ENCODE peak calls at places on chromosomes 11 and 22, in five cellular contexts. One of them, this sample, is unnamed.
A peak's percentile ranks its signal among the peaks of the same experiment; 100 is the strongest.

GRCh38 chr11:69640995-69641581 is at the start of gene CCND1:
- DNase-seq in endothelial cell of umbilical vein: peak; percentile 84
- DNase-seq in right lobe of liver: peak; percentile 88
- DNase-seq in iPS DF 6.9: no peak
- DNase-seq in mesendoderm: peak; percentile 98
- DNase-seq in this sample: peak; percentile 85

GRCh38 chr11:1879941-1880720 is 11.6 kb downstream of the PRR33 start:
- DNase-seq in endothelial cell of umbilical vein: peak; percentile 22
- DNase-seq in right lobe of liver: peak; percentile 44
- DNase-seq in iPS DF 6.9: no peak
- DNase-seq in mesendoderm: no peak
- DNase-seq in this sample: no peak

GRCh38 chr22:46297151-46297819 is 615 bp downstream of the GTSE1 start:
- DNase-seq in endothelial cell of umbilical vein: peak; percentile 46
- DNase-seq in right lobe of liver: no peak
- DNase-seq in iPS DF 6.9: no peak
- DNase-seq in mesendoderm: peak; percentile 52
- DNase-seq in this sample: peak; percentile 68

GRCh38 chr11:119352857-119353260 is 6.4 kb upstream of the MFRP start:
- DNase-seq in endothelial cell of umbilical vein: peak; percentile 85
- DNase-seq in right lobe of liver: no peak
- DNase-seq in iPS DF 6.9: no peak
- DNase-seq in mesendoderm: peak; percentile 70
- DNase-seq in this sample: peak; percentile 42

GRCh38 chr11:124793466-124794278 is 6.5 kb downstream of the MSANTD2 start:
- DNase-seq in endothelial cell of umbilical vein: peak; percentile 70
- DNase-seq in right lobe of liver: no peak
- DNase-seq in iPS DF 6.9: no peak
- DNase-seq in mesendoderm: peak; percentile 77
- DNase-seq in this sample: peak; percentile 62

GRCh38 chr11:85737738-85738137 is 51.7 kb upstream of the CCDC89 start:
- DNase-seq in endothelial cell of umbilical vein: no peak
- DNase-seq in right lobe of liver: no peak
- DNase-seq in iPS DF 6.9: no peak
- DNase-seq in mesendoderm: peak; percentile 36
- DNase-seq in this sample: no peak

GRCh38 chr11:20125927-20126326 is 34.3 kb downstream of the DBX1 start:
- DNase-seq in endothelial cell of umbilical vein: no peak
- DNase-seq in right lobe of liver: no peak
- DNase-seq in iPS DF 6.9: no peak
- DNase-seq in mesendoderm: peak; percentile 71
- DNase-seq in this sample: no peak

GRCh38 chr11:93032580-93032979 is 63.1 kb downstream of the MTNR1B start:
- DNase-seq in endothelial cell of umbilical vein: no peak
- DNase-seq in right lobe of liver: no peak
- DNase-seq in iPS DF 6.9: no peak
- DNase-seq in mesendoderm: no peak
- DNase-seq in this sample: peak; percentile 37

GRCh38 chr11:131745405-131745804 is 375.0 kb downstream of the NTM start:
- DNase-seq in endothelial cell of umbilical vein: peak; percentile 78
- DNase-seq in right lobe of liver: no peak
- DNase-seq in iPS DF 6.9: no peak
- DNase-seq in mesendoderm: no peak
- DNase-seq in this sample: no peak

GRCh38 chr22:46730568-46731245 is 7.3 kb downstream of the CERK start:
- DNase-seq in endothelial cell of umbilical vein: no peak
- DNase-seq in right lobe of liver: no peak
- DNase-seq in iPS DF 6.9: no peak
- DNase-seq in mesendoderm: no peak
- DNase-seq in this sample: peak; percentile 60

GRCh38 chr11:75462117-75462653 is 29.2 kb upstream of the KLHL35 start:
- DNase-seq in endothelial cell of umbilical vein: no peak
- DNase-seq in right lobe of liver: no peak
- DNase-seq in iPS DF 6.9: no peak
- DNase-seq in mesendoderm: peak; percentile 90
- DNase-seq in this sample: no peak

GRCh38 chr22:50627452-50627913 is 469 bp downstream of the ARSA start:
- DNase-seq in endothelial cell of umbilical vein: no peak
- DNase-seq in right lobe of liver: peak; percentile 59
- DNase-seq in iPS DF 6.9: no peak
- DNase-seq in mesendoderm: peak; percentile 37
- DNase-seq in this sample: no peak

GRCh38 chr11:4664791-4665190 is 21.0 kb downstream of the OR51E1 start:
- DNase-seq in endothelial cell of umbilical vein: no peak
- DNase-seq in right lobe of liver: no peak
- DNase-seq in iPS DF 6.9: no peak
- DNase-seq in mesendoderm: no peak
- DNase-seq in this sample: no peak

GRCh38 chr11:117851852-117852251 is 24.6 kb downstream of the FXYD6 start:
- DNase-seq in endothelial cell of umbilical vein: no peak
- DNase-seq in right lobe of liver: peak; percentile 23
- DNase-seq in iPS DF 6.9: no peak
- DNase-seq in mesendoderm: no peak
- DNase-seq in this sample: no peak

GRCh38 chr11:111820059-111820375 is 51.4 kb downstream of the ALG9 start:
- DNase-seq in endothelial cell of umbilical vein: no peak
- DNase-seq in right lobe of liver: no peak
- DNase-seq in iPS DF 6.9: no peak
- DNase-seq in mesendoderm: no peak
- DNase-seq in this sample: no peak

GRCh38 chr11:104003491-104003890 is 32.9 kb upstream of the DDI1 start:
- DNase-seq in endothelial cell of umbilical vein: no peak
- DNase-seq in right lobe of liver: no peak
- DNase-seq in iPS DF 6.9: no peak
- DNase-seq in mesendoderm: no peak
- DNase-seq in this sample: no peak

GRCh38 chr11:129866328-129866727 is 29.1 kb downstream of the NFRKB start:
- DNase-seq in endothelial cell of umbilical vein: no peak
- DNase-seq in right lobe of liver: no peak
- DNase-seq in iPS DF 6.9: no peak
- DNase-seq in mesendoderm: no peak
- DNase-seq in this sample: no peak

GRCh38 chr11:118061401-118062125 is 15.3 kb upstream of the TMPRSS4 start:
- DNase-seq in endothelial cell of umbilical vein: no peak
- DNase-seq in right lobe of liver: no peak
- DNase-seq in iPS DF 6.9: no peak
- DNase-seq in mesendoderm: no peak
- DNase-seq in this sample: no peak

GRCh38 chr11:113991170-113991569 is 16.3 kb downstream of the HTR3A start:
- DNase-seq in endothelial cell of umbilical vein: peak; percentile 38
- DNase-seq in right lobe of liver: no peak
- DNase-seq in iPS DF 6.9: peak; percentile 43
- DNase-seq in mesendoderm: peak; percentile 69
- DNase-seq in this sample: peak; percentile 26

GRCh38 chr22:41308054-41308453 is 6.7 kb downstream of the ZC3H7B start:
- DNase-seq in endothelial cell of umbilical vein: no peak
- DNase-seq in right lobe of liver: no peak
- DNase-seq in iPS DF 6.9: no peak
- DNase-seq in mesendoderm: peak; percentile 74
- DNase-seq in this sample: no peak

GRCh38 chr11:12785901-12786300 is 111.7 kb downstream of the TEAD1 start:
- DNase-seq in endothelial cell of umbilical vein: no peak
- DNase-seq in right lobe of liver: no peak
- DNase-seq in iPS DF 6.9: no peak
- DNase-seq in mesendoderm: no peak
- DNase-seq in this sample: no peak

GRCh38 chr11:279966-280761 is 2.0 kb downstream of the NLRP6 start:
- DNase-seq in endothelial cell of umbilical vein: no peak
- DNase-seq in right lobe of liver: peak; percentile 93
- DNase-seq in iPS DF 6.9: no peak
- DNase-seq in mesendoderm: no peak
- DNase-seq in this sample: no peak

GRCh38 chr22:44403930-44404329 is 91.2 kb upstream of the SHISAL1 start:
- DNase-seq in endothelial cell of umbilical vein: no peak
- DNase-seq in right lobe of liver: peak; percentile 31
- DNase-seq in iPS DF 6.9: no peak
- DNase-seq in mesendoderm: no peak
- DNase-seq in this sample: no peak

GRCh38 chr22:49760630-49761571 is 66.8 kb downstream of the BRD1 start:
- DNase-seq in endothelial cell of umbilical vein: no peak
- DNase-seq in right lobe of liver: no peak
- DNase-seq in iPS DF 6.9: no peak
- DNase-seq in mesendoderm: no peak
- DNase-seq in this sample: peak; percentile 83

GRCh38 chr11:118998822-118999221 is 884 bp downstream of the CENATAC start:
- DNase-seq in endothelial cell of umbilical vein: peak; percentile 39
- DNase-seq in right lobe of liver: no peak
- DNase-seq in iPS DF 6.9: no peak
- DNase-seq in mesendoderm: peak; percentile 93
- DNase-seq in this sample: no peak

GRCh38 chr22:49672013-49672516 is 155.6 kb downstream of the BRD1 start:
- DNase-seq in endothelial cell of umbilical vein: no peak
- DNase-seq in right lobe of liver: no peak
- DNase-seq in iPS DF 6.9: no peak
- DNase-seq in mesendoderm: no peak
- DNase-seq in this sample: no peak

GRCh38 chr22:24506802-24507438 is 11.8 kb downstream of the UPB1 start:
- DNase-seq in endothelial cell of umbilical vein: peak; percentile 52
- DNase-seq in right lobe of liver: no peak
- DNase-seq in iPS DF 6.9: no peak
- DNase-seq in mesendoderm: no peak
- DNase-seq in this sample: no peak

GRCh38 chr11:64003807-64004589 is 17.8 kb downstream of the OTUB1 start:
- DNase-seq in endothelial cell of umbilical vein: peak; percentile 44
- DNase-seq in right lobe of liver: no peak
- DNase-seq in iPS DF 6.9: no peak
- DNase-seq in mesendoderm: no peak
- DNase-seq in this sample: peak; percentile 52

GRCh38 chr22:48155446-48155845 is 1393.0 kb downstream of the TBC1D22A start:
- DNase-seq in endothelial cell of umbilical vein: no peak
- DNase-seq in right lobe of liver: no peak
- DNase-seq in iPS DF 6.9: no peak
- DNase-seq in mesendoderm: no peak
- DNase-seq in this sample: no peak

GRCh38 chr22:37855462-37855861 is 6.2 kb downstream of the EIF3L start:
- DNase-seq in endothelial cell of umbilical vein: no peak
- DNase-seq in right lobe of liver: no peak
- DNase-seq in iPS DF 6.9: no peak
- DNase-seq in mesendoderm: no peak
- DNase-seq in this sample: no peak
- H3K4me1 ChIP-seq in endothelial cell of umbilical vein: peaks cover 14% of the 10 kb centered on the region
- H3K4me1 ChIP-seq in right lobe of liver: no peaks in the 10 kb centered on the region
- H3K4me1 ChIP-seq in iPS DF 6.9: no peaks in the 10 kb centered on the region
- H3K4me1 ChIP-seq in mesendoderm: no peaks in the 10 kb centered on the region
- H3K4me1 ChIP-seq in this sample: peaks cover 11% of the 10 kb centered on the region

GRCh38 chr11:27291954-27292641 is 70.9 kb downstream of the CCDC34 start:
- DNase-seq in endothelial cell of umbilical vein: no peak
- DNase-seq in right lobe of liver: peak; percentile 83
- DNase-seq in iPS DF 6.9: no peak
- DNase-seq in mesendoderm: no peak
- DNase-seq in this sample: no peak
- H3K4me3 ChIP-seq in endothelial cell of umbilical vein: no peak overlapping the region
- H3K4me3 ChIP-seq in right lobe of liver: no peak overlapping the region
- H3K4me3 ChIP-seq in iPS DF 6.9: no peak overlapping the region
- H3K4me3 ChIP-seq in mesendoderm: no peak overlapping the region
- H3K4me3 ChIP-seq in this sample: no peak overlapping the region

GRCh38 chr11:35106595-35106994 is 32.4 kb upstream of the CD44 start:
- DNase-seq in endothelial cell of umbilical vein: no peak
- DNase-seq in right lobe of liver: no peak
- DNase-seq in iPS DF 6.9: no peak
- DNase-seq in mesendoderm: no peak
- DNase-seq in this sample: no peak

GRCh38 chr11:35109827-35110226 is 29.1 kb upstream of the CD44 start:
- DNase-seq in endothelial cell of umbilical vein: no peak
- DNase-seq in right lobe of liver: no peak
- DNase-seq in iPS DF 6.9: no peak
- DNase-seq in mesendoderm: no peak
- DNase-seq in this sample: no peak

GRCh38 chr11:35104655-35105054 is 34.3 kb upstream of the CD44 start:
- DNase-seq in endothelial cell of umbilical vein: no peak
- DNase-seq in right lobe of liver: no peak
- DNase-seq in iPS DF 6.9: no peak
- DNase-seq in mesendoderm: no peak
- DNase-seq in this sample: no peak

GRCh38 chr11:35105319-35106063 is 33.5 kb upstream of the CD44 start:
- DNase-seq in endothelial cell of umbilical vein: no peak
- DNase-seq in right lobe of liver: no peak
- DNase-seq in iPS DF 6.9: no peak
- DNase-seq in mesendoderm: no peak
- DNase-seq in this sample: no peak

DNA sequence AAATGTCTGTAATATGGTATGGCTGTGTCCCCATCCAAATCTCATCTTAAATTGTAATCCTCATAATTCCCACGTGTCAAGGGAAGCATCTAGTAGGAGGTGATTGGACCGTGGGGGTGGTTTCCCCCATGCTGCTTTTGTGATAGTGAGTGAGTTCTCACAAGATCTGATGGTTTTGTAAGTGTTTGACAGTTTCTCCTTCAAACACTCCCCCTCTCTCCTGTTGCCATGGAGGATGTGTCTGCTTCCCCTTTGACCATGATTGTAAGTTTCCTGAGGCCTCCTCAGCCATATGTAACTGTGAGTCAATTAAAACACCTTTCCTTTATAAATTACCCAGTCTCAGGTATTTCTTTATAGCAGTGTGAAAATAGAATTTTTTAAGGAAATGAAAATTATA is 31.1 kb upstream of the CD44 start:
- DNase-seq in endothelial cell of umbilical vein: no peak
- DNase-seq in right lobe of liver: no peak
- DNase-seq in iPS DF 6.9: no peak
- DNase-seq in mesendoderm: peak; percentile 32
- DNase-seq in this sample: no peak
- H3K4me1 ChIP-seq in endothelial cell of umbilical vein: peaks cover 15% of the 10 kb centered on the region
- H3K4me1 ChIP-seq in right lobe of liver: no peaks in the 10 kb centered on the region
- H3K4me1 ChIP-seq in iPS DF 6.9: no peaks in the 10 kb centered on the region
- H3K4me1 ChIP-seq in mesendoderm: no peaks in the 10 kb centered on the region
- H3K4me1 ChIP-seq in this sample: peaks cover 17% of the 10 kb centered on the region

GRCh38 chr11:61068581-61068980 is 33.7 kb upstream of the CD5 start:
- DNase-seq in endothelial cell of umbilical vein: no peak
- DNase-seq in right lobe of liver: peak; percentile 23
- DNase-seq in iPS DF 6.9: no peak
- DNase-seq in mesendoderm: no peak
- DNase-seq in this sample: no peak

GRCh38 chr11:61072316-61073109 is 29.8 kb upstream of the CD5 start:
- DNase-seq in endothelial cell of umbilical vein: no peak
- DNase-seq in right lobe of liver: no peak
- DNase-seq in iPS DF 6.9: no peak
- DNase-seq in mesendoderm: no peak
- DNase-seq in this sample: no peak

GRCh38 chr11:61071208-61071681 is 31.0 kb upstream of the CD5 start:
- DNase-seq in endothelial cell of umbilical vein: no peak
- DNase-seq in right lobe of liver: no peak
- DNase-seq in iPS DF 6.9: no peak
- DNase-seq in mesendoderm: no peak
- DNase-seq in this sample: no peak

GRCh38 chr11:61069427-61069826 is 32.9 kb upstream of the CD5 start:
- DNase-seq in endothelial cell of umbilical vein: no peak
- DNase-seq in right lobe of liver: peak; percentile 11
- DNase-seq in iPS DF 6.9: no peak
- DNase-seq in mesendoderm: no peak
- DNase-seq in this sample: no peak

DNA sequence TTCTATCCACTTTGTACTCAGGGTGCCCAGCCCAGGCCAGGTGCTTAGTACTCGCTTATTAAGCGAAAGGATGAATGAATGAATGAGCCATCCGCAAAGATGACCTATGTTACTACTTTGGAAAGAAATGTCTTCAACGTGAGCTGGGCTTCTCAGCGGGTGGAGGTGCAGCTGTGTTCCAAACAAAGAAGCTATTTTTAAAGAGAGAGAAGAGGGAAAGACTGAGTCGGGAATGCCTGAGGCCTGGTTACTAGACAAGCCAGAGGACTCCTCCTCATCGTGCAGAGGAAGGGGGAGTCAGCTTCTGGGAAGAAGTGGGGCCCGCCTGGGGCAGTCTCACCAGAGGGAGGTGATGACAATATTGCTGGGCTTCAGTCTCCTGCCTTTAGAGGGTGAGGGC is 30.4 kb upstream of the CD5 start:
- DNase-seq in endothelial cell of umbilical vein: no peak
- DNase-seq in right lobe of liver: no peak
- DNase-seq in iPS DF 6.9: no peak
- DNase-seq in mesendoderm: no peak
- DNase-seq in this sample: no peak
- H3K4me3 ChIP-seq in endothelial cell of umbilical vein: no peak overlapping the region
- H3K4me3 ChIP-seq in right lobe of liver: no peak overlapping the region
- H3K4me3 ChIP-seq in iPS DF 6.9: no peak overlapping the region
- H3K4me3 ChIP-seq in mesendoderm: no peak overlapping the region
- H3K4me3 ChIP-seq in this sample: no peak overlapping the region

This sample was measured in SJCRH30.